ENCODE peak calls at places on chromosomes 4 and X, in four cellular contexts. D is SK-N-SH, J is H1, X is K562. A is an unnamed sample.

GRCh38 chr4:151129801-151130200 is 30.4 kb downstream of the RPS3A start:
- DNase-seq in X (no peak), D (no peak), J (no peak), A (no peak)

GRCh38 chr4:110104661-110105060 is 93.8 kb downstream of the ELOVL6 start:
- DNase-seq in J (no peak), D (no peak), X (no peak), A (no peak)

GRCh38 chr4:129561886-129562285 is 465.9 kb downstream of the C4orf33 start:
- DNase-seq in J (no peak), X (no peak), D (no peak), A (no peak)

GRCh38 chr4:82282875-82283274 is 90.9 kb downstream of the HNRNPD start:
- DNase-seq in D (no peak), J (no peak), X (no peak), A (no peak)

GRCh38 chrX:48498374-48498809 is 10.4 kb upstream of the PORCN start:
- DNase-seq in D (no peak), J (no peak), X (peak; percentile 38), A (no peak)

GRCh38 chr4:30716671-30717207 is 3.4 kb upstream of the PCDH7 start:
- DNase-seq in X (no peak), J (no peak), D (no peak), A (no peak)

GRCh38 chr4:75142377-75142776 is 209.5 kb downstream of the PARM1 start:
- DNase-seq in D (no peak), X (no peak), J (no peak), A (no peak)

GRCh38 chr4:114598191-114599121 is at the start of gene UGT8:
- DNase-seq in D (peak; percentile 77), X (peak; percentile 72), J (no peak), A (peak; percentile 80)

GRCh38 chr4:140426610-140427103 is 791 bp downstream of the CLGN start:
- DNase-seq in X (peak; percentile 42), D (peak; percentile 74), J (no peak), A (peak; percentile 53)

GRCh38 chr4:174591243-174592021 is 69.1 kb upstream of the HPGD start:
- DNase-seq in D (no peak), J (no peak), X (no peak), A (no peak)

GRCh38 chrX:134388161-134389109 is 71.5 kb upstream of the HPRT1 start:
- DNase-seq in X (no peak), D (no peak), J (no peak), A (no peak)

GRCh38 chr4:98027827-98028226 is 115.4 kb downstream of the STPG2 start:
- DNase-seq in D (no peak), X (peak; percentile 1), J (no peak), A (no peak)

GRCh38 chr4:74640111-74640903 is 154.0 kb downstream of the BTC start:
- DNase-seq in J (no peak), D (no peak), X (no peak), A (no peak)

GRCh38 chrX:118644378-118644777 is 83.0 kb upstream of the IL13RA1 start:
- DNase-seq in D (peak; percentile 9), X (peak; percentile 16), J (no peak), A (no peak)

GRCh38 chr4:8028884-8029568 is 89.4 kb upstream of the AFAP1 start:
- DNase-seq in J (no peak), X (no peak), D (peak; percentile 84), A (no peak)

GRCh38 chr4:4226606-4227438 is at the start of gene OTOP1:
- DNase-seq in D (peak; percentile 49), X (no peak), J (no peak), A (no peak)

GRCh38 chr4:180391613-180392012 is 1851.6 kb upstream of the TENM3 start:
- DNase-seq in D (no peak), X (no peak), J (no peak), A (no peak)

GRCh38 chrX:35886135-35886534 is 33.4 kb upstream of the CFAP47 start:
- DNase-seq in X (no peak), D (no peak), J (no peak), A (no peak)

GRCh38 chr4:128571747-128572146 is 237.8 kb upstream of the JADE1 start:
- DNase-seq in D (no peak), X (no peak), J (no peak), A (no peak)

GRCh38 chrX:47446431-47446830 is 36.6 kb downstream of the ZNF41 start:
- DNase-seq in D (no peak), J (no peak), X (no peak), A (no peak)

GRCh38 chr4:150262611-150263010 is 184.4 kb downstream of the DCLK2 start:
- DNase-seq in X (no peak), D (no peak), J (no peak), A (no peak)

GRCh38 chr4:1608821-1609500 is 75.2 kb downstream of the FAM53A start:
- DNase-seq in X (no peak), J (no peak), D (no peak), A (no peak)

GRCh38 chrX:15854080-15854655 is 445 bp downstream of the AP1S2 start:
- DNase-seq in X (peak; percentile 76), J (no peak), D (peak; percentile 85), A (peak; percentile 54)

GRCh38 chr4:3657917-3658913 is 108.0 kb upstream of the ADRA2C start:
- DNase-seq in D (peak; percentile 81), X (no peak), J (no peak), A (no peak)

GRCh38 chrX:115093206-115093605 is 75.8 kb upstream of the IL13RA2 start:
- DNase-seq in J (no peak), D (no peak), X (no peak), A (no peak)

GRCh38 chr4:126375462-126376054 is 1060.8 kb downstream of the FAT4 start:
- DNase-seq in J (no peak), X (no peak), D (no peak), A (no peak)

GRCh38 chrX:39736219-39737211 is 361.2 kb downstream of the BCOR start:
- DNase-seq in J (no peak), X (no peak), D (peak; percentile 35), A (no peak)

GRCh38 chr4:22794731-22795130 is 102.0 kb downstream of the GBA3 start:
- DNase-seq in D (no peak), J (no peak), X (no peak), A (no peak)

GRCh38 chrX:65300104-65300809 is 234.3 kb downstream of the LAS1L start:
- DNase-seq in D (no peak), X (no peak), J (peak; percentile 21), A (peak; percentile 59)

GRCh38 chr4:119026662-119027444 is 108.8 kb upstream of the MYOZ2 start:
- DNase-seq in J (no peak), X (no peak), D (no peak), A (no peak)

GRCh38 chrX:129717902-129718301 is 20.9 kb upstream of the XPNPEP2 start:
- DNase-seq in J (no peak), D (no peak), X (no peak), A (no peak)

GRCh38 chrX:39665830-39666518 is 431.8 kb downstream of the BCOR start:
- DNase-seq in X (no peak), J (no peak), D (no peak), A (no peak)

GRCh38 chr4:187664011-187664410 is 331.6 kb upstream of the ZFP42 start:
- DNase-seq in X (no peak), J (no peak), D (no peak), A (no peak)

GRCh38 chr4:187666634-187667033 is 328.9 kb upstream of the ZFP42 start:
- DNase-seq in X (no peak), J (no peak), D (no peak), A (no peak)

GRCh38 chr4:187667095-187667494 is 328.5 kb upstream of the ZFP42 start:
- DNase-seq in D (no peak), X (no peak), J (no peak), A (no peak)

GRCh38 chr4:187663076-187663475 is 332.5 kb upstream of the ZFP42 start:
- DNase-seq in D (no peak), J (no peak), X (no peak), A (no peak)

DNA sequence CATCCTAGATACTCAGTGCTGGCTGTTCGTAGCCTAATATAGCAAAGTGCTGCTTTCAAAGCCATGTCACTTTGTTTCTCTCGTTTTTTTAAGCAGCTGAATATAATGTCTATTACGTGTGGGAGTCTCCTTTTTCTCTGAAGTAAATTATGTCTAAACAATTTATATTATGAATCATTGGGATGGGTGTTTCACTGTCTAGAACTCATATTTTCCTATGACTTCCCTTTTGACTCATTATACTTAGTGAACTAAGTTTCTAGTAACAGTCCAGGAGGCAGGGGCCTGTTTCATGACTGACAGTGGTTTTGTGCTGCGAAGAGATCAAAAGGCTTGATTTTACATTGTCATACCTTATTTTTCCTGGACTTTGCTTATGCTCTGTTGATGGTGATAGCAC is 326.9 kb upstream of the ZFP42 start:
- DNase-seq in D (no peak), X (no peak), J (no peak), A (no peak)
- TF ChIP-seq TEAD4 in D (no peak), X (no peak), J (no peak), A (no peak)

GRCh38 chr4:5732158-5732557 is 21.2 kb downstream of the EVC start:
- DNase-seq in J (no peak), X (no peak), D (no peak), A (no peak)

GRCh38 chr4:5734841-5735240 is 23.8 kb downstream of the EVC start:
- DNase-seq in X (no peak), D (no peak), J (no peak), A (no peak)

GRCh38 chr4:5728451-5728850 is 17.4 kb downstream of the EVC start:
- DNase-seq in D (no peak), J (no peak), X (no peak), A (no peak)

GRCh38 chr4:5730436-5730835 is 19.4 kb downstream of the EVC start:
- DNase-seq in J (no peak), X (no peak), D (no peak), A (no peak)

GRCh38 chr4:5730993-5731975 is 20.3 kb downstream of the EVC start:
- DNase-seq in D (no peak), J (no peak), X (no peak), A (no peak)
- TF ChIP-seq TEAD4 in D (no peak), J (no peak), X (no peak), A (no peak)

GRCh38 chr4:17166954-17167353 is 268.5 kb upstream of the LDB2 start:
- DNase-seq in D (no peak), J (no peak), X (no peak), A (no peak)

GRCh38 chr4:17164656-17165055 is 266.2 kb upstream of the LDB2 start:
- DNase-seq in D (no peak), X (no peak), J (no peak), A (no peak)

GRCh38 chr4:17165256-17165655 is 266.8 kb upstream of the LDB2 start:
- DNase-seq in D (no peak), X (no peak), J (no peak), A (no peak)

GRCh38 chr4:17169699-17170098 is 271.3 kb upstream of the LDB2 start:
- DNase-seq in D (no peak), J (no peak), X (no peak), A (no peak)

GRCh38 chr4:17168571-17168970 is 270.1 kb upstream of the LDB2 start:
- DNase-seq in X (no peak), J (no peak), D (no peak), A (no peak)
- TF ChIP-seq TEAD4 in X (no peak), J (no peak), D (no peak), A (no peak)

DNA sequence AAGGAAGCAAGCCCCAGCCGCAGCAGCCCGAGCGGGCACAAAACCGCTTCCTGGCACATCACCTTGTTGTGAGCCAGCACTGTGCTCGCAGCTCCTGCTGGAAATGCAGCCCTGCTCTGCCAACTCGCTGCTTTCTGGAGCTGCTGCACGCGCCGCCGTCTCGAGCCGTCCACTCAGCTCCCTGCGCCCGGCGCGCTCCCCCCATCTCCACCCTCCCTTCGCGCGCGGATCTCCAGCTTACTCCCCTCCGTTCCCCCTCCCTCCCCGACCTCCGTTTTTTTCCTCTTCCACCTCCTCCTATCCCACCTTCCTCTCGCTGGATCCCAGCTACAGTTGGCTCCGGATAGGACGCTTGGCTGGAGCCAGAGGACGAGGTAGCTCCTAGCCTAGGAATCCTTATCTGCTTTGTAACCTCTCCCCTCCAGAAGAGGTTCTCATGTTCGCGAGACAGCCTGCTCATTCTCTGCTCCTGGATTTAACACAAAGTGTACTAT is at the start of gene SPOCK3:
- DNase-seq in D (peak; percentile 61), X (no peak), J (peak; percentile 17), A (peak; percentile 57)
- TF ChIP-seq TEAD4 in D (no peak), X (no peak), J (no peak), A (no peak)